ENCODE peak calls at places on chromosomes 2 and 18, in five cellular contexts. One of them, this sample, is unnamed.

GRCh38 chr2:224807153-224807964 is 91.2 kb upstream of the CCDC195 start:
- DNase-seq in stomach: no peak
- DNase-seq in CD8-positive, alpha-beta memory T cell: no peak
- DNase-seq in HS-27A: no peak
- DNase-seq in body of pancreas: no peak
- DNase-seq in this sample: no peak

GRCh38 chr2:150228936-150229335 is 258.5 kb downstream of the RND3 start:
- DNase-seq in CD8-positive, alpha-beta memory T cell: no peak
- DNase-seq in HS-27A: no peak
- DNase-seq in body of pancreas: no peak
- DNase-seq in stomach: no peak
- DNase-seq in this sample: no peak

GRCh38 chr2:44016282-44016681 is 20.5 kb upstream of the LRPPRC start:
- DNase-seq in body of pancreas: peak; percentile 43
- DNase-seq in CD8-positive, alpha-beta memory T cell: no peak
- DNase-seq in stomach: peak; percentile 43
- DNase-seq in HS-27A: peak; percentile 17
- DNase-seq in this sample: no peak

GRCh38 chr2:50492452-50492851 is 539.5 kb downstream of the NRXN1 start:
- DNase-seq in stomach: peak; percentile 39
- DNase-seq in CD8-positive, alpha-beta memory T cell: no peak
- DNase-seq in HS-27A: peak; percentile 27
- DNase-seq in body of pancreas: peak; percentile 45
- DNase-seq in this sample: peak; percentile 73

GRCh38 chr2:168782271-168782670 is 20.2 kb upstream of the NOSTRIN start:
- DNase-seq in body of pancreas: no peak
- DNase-seq in CD8-positive, alpha-beta memory T cell: no peak
- DNase-seq in stomach: no peak
- DNase-seq in HS-27A: no peak
- DNase-seq in this sample: no peak

GRCh38 chr2:143710879-143711278 is 581.7 kb downstream of the ARHGAP15 start:
- DNase-seq in body of pancreas: no peak
- DNase-seq in HS-27A: no peak
- DNase-seq in CD8-positive, alpha-beta memory T cell: no peak
- DNase-seq in stomach: no peak
- DNase-seq in this sample: no peak

GRCh38 chr2:42001696-42002331 is 46.0 kb upstream of the PKDCC start:
- DNase-seq in CD8-positive, alpha-beta memory T cell: no peak
- DNase-seq in body of pancreas: no peak
- DNase-seq in HS-27A: no peak
- DNase-seq in stomach: no peak
- DNase-seq in this sample: no peak

GRCh38 chr2:68767031-68767961 is 32.7 kb downstream of the ARHGAP25 start:
- DNase-seq in CD8-positive, alpha-beta memory T cell: peak; percentile 75
- DNase-seq in HS-27A: no peak
- DNase-seq in stomach: no peak
- DNase-seq in body of pancreas: no peak
- DNase-seq in this sample: no peak

GRCh38 chr2:98634406-98635092 is 26.2 kb downstream of the UNC50 start:
- DNase-seq in CD8-positive, alpha-beta memory T cell: peak; percentile 70
- DNase-seq in HS-27A: no peak
- DNase-seq in stomach: no peak
- DNase-seq in body of pancreas: no peak
- DNase-seq in this sample: peak; percentile 37

GRCh38 chr2:127932199-127932877 is 46.6 kb upstream of the AMMECR1L start:
- DNase-seq in CD8-positive, alpha-beta memory T cell: no peak
- DNase-seq in stomach: no peak
- DNase-seq in HS-27A: peak; percentile 68
- DNase-seq in body of pancreas: no peak
- DNase-seq in this sample: no peak

GRCh38 chr18:79566841-79567370 is 112.7 kb upstream of the CTDP1 start:
- DNase-seq in stomach: no peak
- DNase-seq in CD8-positive, alpha-beta memory T cell: peak; percentile 24
- DNase-seq in HS-27A: no peak
- DNase-seq in body of pancreas: peak; percentile 4
- DNase-seq in this sample: no peak

GRCh38 chr2:43098065-43098464 is 128.3 kb downstream of the ZFP36L2 start:
- DNase-seq in CD8-positive, alpha-beta memory T cell: no peak
- DNase-seq in stomach: no peak
- DNase-seq in HS-27A: no peak
- DNase-seq in body of pancreas: no peak
- DNase-seq in this sample: no peak

GRCh38 chr18:59502222-59502898 is 143.3 kb upstream of the LMAN1 start:
- DNase-seq in stomach: no peak
- DNase-seq in CD8-positive, alpha-beta memory T cell: no peak
- DNase-seq in HS-27A: peak; percentile 43
- DNase-seq in body of pancreas: peak; percentile 24
- DNase-seq in this sample: no peak

GRCh38 chr2:160751021-160751420 is 257.4 kb upstream of the RBMS1 start:
- DNase-seq in stomach: no peak
- DNase-seq in body of pancreas: no peak
- DNase-seq in HS-27A: no peak
- DNase-seq in CD8-positive, alpha-beta memory T cell: no peak
- DNase-seq in this sample: no peak

GRCh38 chr2:37737507-37737906 is 66.1 kb upstream of the CDC42EP3 start:
- DNase-seq in HS-27A: no peak
- DNase-seq in body of pancreas: no peak
- DNase-seq in CD8-positive, alpha-beta memory T cell: no peak
- DNase-seq in stomach: no peak
- DNase-seq in this sample: no peak

GRCh38 chr18:9495916-9496540 is 20.7 kb downstream of the RALBP1 start:
- DNase-seq in stomach: no peak
- DNase-seq in HS-27A: no peak
- DNase-seq in body of pancreas: no peak
- DNase-seq in CD8-positive, alpha-beta memory T cell: no peak
- DNase-seq in this sample: no peak

GRCh38 chr2:200422071-200422470 is 87.8 kb downstream of the KCTD18 start:
- DNase-seq in CD8-positive, alpha-beta memory T cell: no peak
- DNase-seq in HS-27A: no peak
- DNase-seq in body of pancreas: no peak
- DNase-seq in stomach: no peak
- DNase-seq in this sample: no peak

GRCh38 chr18:78901923-78902794 is 77.5 kb upstream of the SALL3 start:
- DNase-seq in CD8-positive, alpha-beta memory T cell: no peak
- DNase-seq in stomach: no peak
- DNase-seq in HS-27A: no peak
- DNase-seq in body of pancreas: no peak
- DNase-seq in this sample: no peak

GRCh38 chr2:70678576-70679143 is 89.3 kb downstream of the ADD2 start:
- DNase-seq in HS-27A: no peak
- DNase-seq in body of pancreas: no peak
- DNase-seq in CD8-positive, alpha-beta memory T cell: no peak
- DNase-seq in stomach: no peak
- DNase-seq in this sample: no peak

GRCh38 chr2:232624554-232624842 is 8.9 kb upstream of the EFHD1 start:
- DNase-seq in body of pancreas: no peak
- DNase-seq in CD8-positive, alpha-beta memory T cell: no peak
- DNase-seq in stomach: no peak
- DNase-seq in HS-27A: no peak
- DNase-seq in this sample: no peak

GRCh38 chr2:178891265-178891958 is 84.2 kb upstream of the TTN start:
- DNase-seq in stomach: peak; percentile 52
- DNase-seq in CD8-positive, alpha-beta memory T cell: peak; percentile 54
- DNase-seq in HS-27A: no peak
- DNase-seq in body of pancreas: peak; percentile 77
- DNase-seq in this sample: peak; percentile 59

GRCh38 chr2:84884396-84884795 is 3.5 kb upstream of the TRABD2A start:
- DNase-seq in body of pancreas: no peak
- DNase-seq in CD8-positive, alpha-beta memory T cell: no peak
- DNase-seq in stomach: no peak
- DNase-seq in HS-27A: no peak
- DNase-seq in this sample: no peak

GRCh38 chr2:7927694-7928093 is 754.2 kb upstream of the ID2 start:
- DNase-seq in HS-27A: no peak
- DNase-seq in stomach: no peak
- DNase-seq in CD8-positive, alpha-beta memory T cell: no peak
- DNase-seq in body of pancreas: no peak
- DNase-seq in this sample: no peak

GRCh38 chr2:218776488-218776887 is 5.5 kb upstream of the CYP27A1 start:
- DNase-seq in CD8-positive, alpha-beta memory T cell: no peak
- DNase-seq in body of pancreas: no peak
- DNase-seq in stomach: no peak
- DNase-seq in HS-27A: no peak
- DNase-seq in this sample: no peak

GRCh38 chr2:158724803-158725271 is 70.3 kb upstream of the DAPL1 start:
- DNase-seq in stomach: peak; percentile 60
- DNase-seq in HS-27A: no peak
- DNase-seq in CD8-positive, alpha-beta memory T cell: no peak
- DNase-seq in body of pancreas: peak; percentile 49
- DNase-seq in this sample: no peak

GRCh38 chr2:54456526-54457325 is 599 bp downstream of the SPTBN1 start:
- DNase-seq in CD8-positive, alpha-beta memory T cell: no peak
- DNase-seq in HS-27A: no peak
- DNase-seq in stomach: no peak
- DNase-seq in body of pancreas: peak; percentile 31
- DNase-seq in this sample: peak; percentile 79

GRCh38 chr2:213723707-213724106 is 439.4 kb downstream of the SPAG16 start:
- DNase-seq in stomach: no peak
- DNase-seq in HS-27A: no peak
- DNase-seq in CD8-positive, alpha-beta memory T cell: no peak
- DNase-seq in body of pancreas: no peak
- DNase-seq in this sample: no peak

GRCh38 chr2:168915433-168916328 is 14.6 kb downstream of the G6PC2 start:
- DNase-seq in HS-27A: no peak
- DNase-seq in CD8-positive, alpha-beta memory T cell: no peak
- DNase-seq in stomach: no peak
- DNase-seq in body of pancreas: no peak
- DNase-seq in this sample: no peak

GRCh38 chr2:1873343-1873742 is 129.0 kb upstream of the PXDN start:
- DNase-seq in HS-27A: no peak
- DNase-seq in CD8-positive, alpha-beta memory T cell: no peak
- DNase-seq in body of pancreas: no peak
- DNase-seq in stomach: no peak
- DNase-seq in this sample: no peak

GRCh38 chr2:230582851-230583283 is 129.8 kb upstream of the CAB39 start:
- DNase-seq in stomach: no peak
- DNase-seq in body of pancreas: no peak
- DNase-seq in HS-27A: no peak
- DNase-seq in CD8-positive, alpha-beta memory T cell: no peak
- DNase-seq in this sample: no peak

GRCh38 chr2:64101141-64101591 is 43.1 kb downstream of the PELI1 start:
- DNase-seq in stomach: no peak
- DNase-seq in body of pancreas: no peak
- DNase-seq in HS-27A: no peak
- DNase-seq in CD8-positive, alpha-beta memory T cell: no peak
- DNase-seq in this sample: no peak

GRCh38 chr2:24820175-24820513 is 26.9 kb downstream of the CENPO start:
- DNase-seq in HS-27A: no peak
- DNase-seq in body of pancreas: no peak
- DNase-seq in CD8-positive, alpha-beta memory T cell: no peak
- DNase-seq in stomach: peak; percentile 5
- DNase-seq in this sample: no peak

GRCh38 chr2:20419752-20420151 is 27.1 kb upstream of the RHOB start:
- DNase-seq in HS-27A: no peak
- DNase-seq in body of pancreas: no peak
- DNase-seq in stomach: peak; percentile 9
- DNase-seq in CD8-positive, alpha-beta memory T cell: no peak
- DNase-seq in this sample: no peak

GRCh38 chr2:28639836-28640235 is 111.8 kb upstream of the PPP1CB start:
- DNase-seq in body of pancreas: peak; percentile 69
- DNase-seq in HS-27A: no peak
- DNase-seq in CD8-positive, alpha-beta memory T cell: no peak
- DNase-seq in stomach: peak; percentile 53
- DNase-seq in this sample: no peak

GRCh38 chr18:70284976-70285610 is 3.8 kb upstream of the SOCS6 start:
- DNase-seq in body of pancreas: no peak
- DNase-seq in HS-27A: no peak
- DNase-seq in CD8-positive, alpha-beta memory T cell: no peak
- DNase-seq in stomach: no peak
- DNase-seq in this sample: no peak

GRCh38 chr18:67510831-67511230 is 5.7 kb downstream of the DSEL start:
- DNase-seq in CD8-positive, alpha-beta memory T cell: no peak
- DNase-seq in HS-27A: no peak
- DNase-seq in stomach: no peak
- DNase-seq in body of pancreas: no peak
- DNase-seq in this sample: no peak

GRCh38 chr2:8538951-8539621 is 142.8 kb upstream of the ID2 start:
- DNase-seq in body of pancreas: peak; percentile 15
- DNase-seq in CD8-positive, alpha-beta memory T cell: peak; percentile 28
- DNase-seq in stomach: peak; percentile 23
- DNase-seq in HS-27A: no peak
- DNase-seq in this sample: no peak

GRCh38 chr2:86213699-86214502 is 14.6 kb downstream of the MRPL35 start:
- DNase-seq in stomach: peak; percentile 38
- DNase-seq in HS-27A: no peak
- DNase-seq in CD8-positive, alpha-beta memory T cell: no peak
- DNase-seq in body of pancreas: no peak
- DNase-seq in this sample: no peak